ENCODE peak calls at places on chromosomes 7 and 10, in five cellular contexts. One of them, this sample, is unnamed.
A peak's percentile ranks its signal among the peaks of the same experiment; 100 is the strongest.

GRCh38 chr7:83876593-83876992 is 227.7 kb upstream of the SEMA3E start:
- DNase-seq in GM06990: no peak
- DNase-seq in AG08395: peak; percentile 33
- DNase-seq in Daoy: peak; percentile 56
- DNase-seq in activated naive CD4-positive, alpha-beta T cell: no peak
- DNase-seq in this sample: no peak

GRCh38 chr10:116974442-116975005 is 30.5 kb downstream of the SHTN1 start:
- DNase-seq in GM06990: no peak
- DNase-seq in AG08395: peak; percentile 64
- DNase-seq in Daoy: peak; percentile 70
- DNase-seq in activated naive CD4-positive, alpha-beta T cell: no peak
- DNase-seq in this sample: no peak

GRCh38 chr10:59991661-59992060 is 85.3 kb upstream of the CCDC6 start:
- DNase-seq in GM06990: peak; percentile 5
- DNase-seq in AG08395: no peak
- DNase-seq in Daoy: peak; percentile 68
- DNase-seq in activated naive CD4-positive, alpha-beta T cell: no peak
- DNase-seq in this sample: no peak

GRCh38 chr10:63103971-63104409 is 29.1 kb upstream of the NRBF2 start:
- DNase-seq in GM06990: no peak
- DNase-seq in AG08395: no peak
- DNase-seq in Daoy: no peak
- DNase-seq in activated naive CD4-positive, alpha-beta T cell: no peak
- DNase-seq in this sample: no peak

GRCh38 chr10:80158598-80159127 is 26.1 kb downstream of the PLAC9 start:
- DNase-seq in GM06990: no peak
- DNase-seq in AG08395: peak; percentile 91
- DNase-seq in Daoy: peak; percentile 95
- DNase-seq in activated naive CD4-positive, alpha-beta T cell: no peak
- DNase-seq in this sample: no peak

GRCh38 chr7:87878208-87878735 is 2.0 kb downstream of the DBF4 start:
- DNase-seq in GM06990: no peak
- DNase-seq in AG08395: peak; percentile 6
- DNase-seq in Daoy: no peak
- DNase-seq in activated naive CD4-positive, alpha-beta T cell: no peak
- DNase-seq in this sample: no peak

GRCh38 chr7:124246262-124246863 is 213.5 kb upstream of the TMEM229A start:
- DNase-seq in GM06990: no peak
- DNase-seq in AG08395: no peak
- DNase-seq in Daoy: no peak
- DNase-seq in activated naive CD4-positive, alpha-beta T cell: no peak
- DNase-seq in this sample: no peak

GRCh38 chr7:69126896-69127479 is 471.3 kb upstream of the AUTS2 start:
- DNase-seq in GM06990: no peak
- DNase-seq in AG08395: no peak
- DNase-seq in Daoy: no peak
- DNase-seq in activated naive CD4-positive, alpha-beta T cell: no peak
- DNase-seq in this sample: no peak

GRCh38 chr7:139697031-139697430 is 80.8 kb downstream of the HIPK2 start:
- DNase-seq in GM06990: no peak
- DNase-seq in AG08395: no peak
- DNase-seq in Daoy: no peak
- DNase-seq in activated naive CD4-positive, alpha-beta T cell: no peak
- DNase-seq in this sample: no peak

GRCh38 chr7:48537561-48537960 is 366.3 kb downstream of the ABCA13 start:
- DNase-seq in GM06990: no peak
- DNase-seq in AG08395: no peak
- DNase-seq in Daoy: no peak
- DNase-seq in activated naive CD4-positive, alpha-beta T cell: no peak
- DNase-seq in this sample: no peak

GRCh38 chr10:129877773-129878371 is 86.2 kb downstream of the EBF3 start:
- DNase-seq in GM06990: no peak
- DNase-seq in AG08395: peak; percentile 24
- DNase-seq in Daoy: peak; percentile 41
- DNase-seq in activated naive CD4-positive, alpha-beta T cell: no peak
- DNase-seq in this sample: no peak

GRCh38 chr7:3370068-3370704 is 69.1 kb downstream of the SDK1 start:
- DNase-seq in GM06990: no peak
- DNase-seq in AG08395: no peak
- DNase-seq in Daoy: no peak
- DNase-seq in activated naive CD4-positive, alpha-beta T cell: no peak
- DNase-seq in this sample: no peak

GRCh38 chr7:131636092-131636491 is 79.7 kb upstream of the PODXL start:
- DNase-seq in GM06990: no peak
- DNase-seq in AG08395: no peak
- DNase-seq in Daoy: no peak
- DNase-seq in activated naive CD4-positive, alpha-beta T cell: no peak
- DNase-seq in this sample: no peak

GRCh38 chr7:116652793-116653192 is 19.2 kb upstream of the MET start:
- DNase-seq in GM06990: no peak
- DNase-seq in AG08395: peak; percentile 34
- DNase-seq in Daoy: peak; percentile 52
- DNase-seq in activated naive CD4-positive, alpha-beta T cell: no peak
- DNase-seq in this sample: no peak

GRCh38 chr7:132656846-132657776 is 80.8 kb upstream of the PLXNA4 start:
- DNase-seq in GM06990: peak; percentile 34
- DNase-seq in AG08395: no peak
- DNase-seq in Daoy: peak; percentile 46
- DNase-seq in activated naive CD4-positive, alpha-beta T cell: no peak
- DNase-seq in this sample: no peak

GRCh38 chr7:36440880-36441279 is 51.2 kb downstream of the ANLN start:
- DNase-seq in GM06990: no peak
- DNase-seq in AG08395: peak; percentile 48
- DNase-seq in Daoy: no peak
- DNase-seq in activated naive CD4-positive, alpha-beta T cell: no peak
- DNase-seq in this sample: no peak

GRCh38 chr7:31098606-31099360 is 46.7 kb downstream of the ADCYAP1R1 start:
- DNase-seq in GM06990: no peak
- DNase-seq in AG08395: no peak
- DNase-seq in Daoy: no peak
- DNase-seq in activated naive CD4-positive, alpha-beta T cell: no peak
- DNase-seq in this sample: no peak

GRCh38 chr7:157542669-157543021 is 205.8 kb downstream of the DNAJB6 start:
- DNase-seq in GM06990: no peak
- DNase-seq in AG08395: no peak
- DNase-seq in Daoy: no peak
- DNase-seq in activated naive CD4-positive, alpha-beta T cell: no peak
- DNase-seq in this sample: no peak

GRCh38 chr7:156944876-156945275 is 4.6 kb upstream of the NOM1 start:
- DNase-seq in GM06990: no peak
- DNase-seq in AG08395: no peak
- DNase-seq in Daoy: peak; percentile 44
- DNase-seq in activated naive CD4-positive, alpha-beta T cell: no peak
- DNase-seq in this sample: no peak

GRCh38 chr7:80609732-80610131 is 28.7 kb upstream of the CD36 start:
- DNase-seq in GM06990: no peak
- DNase-seq in AG08395: no peak
- DNase-seq in Daoy: no peak
- DNase-seq in activated naive CD4-positive, alpha-beta T cell: no peak
- DNase-seq in this sample: no peak

GRCh38 chr7:55077581-55078410 is 59.0 kb downstream of the EGFR start:
- DNase-seq in GM06990: no peak
- DNase-seq in AG08395: no peak
- DNase-seq in Daoy: no peak
- DNase-seq in activated naive CD4-positive, alpha-beta T cell: no peak
- DNase-seq in this sample: no peak

GRCh38 chr10:124465003-124465776 is 3.6 kb downstream of the LHPP start:
- DNase-seq in GM06990: no peak
- DNase-seq in AG08395: no peak
- DNase-seq in Daoy: no peak
- DNase-seq in activated naive CD4-positive, alpha-beta T cell: no peak
- DNase-seq in this sample: no peak

GRCh38 chr10:85863301-85864172 is 503.1 kb downstream of the GRID1 start:
- DNase-seq in GM06990: no peak
- DNase-seq in AG08395: no peak
- DNase-seq in Daoy: no peak
- DNase-seq in activated naive CD4-positive, alpha-beta T cell: no peak
- DNase-seq in this sample: no peak

GRCh38 chr7:99380823-99381663 is 6.5 kb downstream of the ARPC1B start:
- DNase-seq in GM06990: peak; percentile 84
- DNase-seq in AG08395: no peak
- DNase-seq in Daoy: peak; percentile 71
- DNase-seq in activated naive CD4-positive, alpha-beta T cell: peak; percentile 54
- DNase-seq in this sample: no peak

GRCh38 chr10:23294638-23295247 is 49.9 kb downstream of the C10orf67 start:
- DNase-seq in GM06990: no peak
- DNase-seq in AG08395: no peak
- DNase-seq in Daoy: no peak
- DNase-seq in activated naive CD4-positive, alpha-beta T cell: no peak
- DNase-seq in this sample: no peak

GRCh38 chr10:61076572-61077114 is 132.7 kb upstream of the RHOBTB1 start:
- DNase-seq in GM06990: no peak
- DNase-seq in AG08395: no peak
- DNase-seq in Daoy: no peak
- DNase-seq in activated naive CD4-positive, alpha-beta T cell: no peak
- DNase-seq in this sample: no peak

GRCh38 chr10:79562135-79562756 is 2.0 kb upstream of the SFTPA2 start:
- DNase-seq in GM06990: peak; percentile 29
- DNase-seq in AG08395: peak; percentile 62
- DNase-seq in Daoy: peak; percentile 56
- DNase-seq in activated naive CD4-positive, alpha-beta T cell: peak; percentile 19
- DNase-seq in this sample: peak; percentile 55

GRCh38 chr7:54996391-54996790 is 22.4 kb upstream of the EGFR start:
- DNase-seq in GM06990: no peak
- DNase-seq in AG08395: no peak
- DNase-seq in Daoy: no peak
- DNase-seq in activated naive CD4-positive, alpha-beta T cell: no peak
- DNase-seq in this sample: no peak

GRCh38 chr7:141649865-141650499 is 52.0 kb downstream of the DENND11 start:
- DNase-seq in GM06990: no peak
- DNase-seq in AG08395: peak; percentile 90
- DNase-seq in Daoy: peak; percentile 92
- DNase-seq in activated naive CD4-positive, alpha-beta T cell: no peak
- DNase-seq in this sample: peak; percentile 47

GRCh38 chr7:111255576-111255975 is 164.6 kb downstream of the LRRN3 start:
- DNase-seq in GM06990: no peak
- DNase-seq in AG08395: peak; percentile 7
- DNase-seq in Daoy: no peak
- DNase-seq in activated naive CD4-positive, alpha-beta T cell: no peak
- DNase-seq in this sample: no peak

GRCh38 chr7:110156511-110156910 is 934.4 kb upstream of the LRRN3 start:
- DNase-seq in GM06990: no peak
- DNase-seq in AG08395: no peak
- DNase-seq in Daoy: no peak
- DNase-seq in activated naive CD4-positive, alpha-beta T cell: no peak
- DNase-seq in this sample: no peak

GRCh38 chr10:279655-280054 is 144.4 kb downstream of the ZMYND11 start:
- DNase-seq in GM06990: no peak
- DNase-seq in AG08395: no peak
- DNase-seq in Daoy: no peak
- DNase-seq in activated naive CD4-positive, alpha-beta T cell: no peak
- DNase-seq in this sample: no peak